ENCODE peak calls at places on chromosomes 16 and 17, in nine cellular contexts. K is T-cell, U is OCI-LY7, F is astrocyte of the cerebellum, R is GM10248, G is NCI-H1105, B is HuH-7, D is HL-60, Z is lower leg skin. S is an unnamed sample.
A peak's percentile ranks its signal among the peaks of the same experiment; 100 is the strongest.

GRCh38 chr16:10683160-10683559 is 11.6 kb downstream of the TEKT5 start:
- DNase-seq in F (no peak), B (no peak), K (no peak), G (no peak), R (no peak), D (no peak), U (no peak), Z (no peak), S (no peak)

GRCh38 chr16:5642470-5642869 is 544.9 kb upstream of the EEF2KMT start:
- DNase-seq in F (no peak), Z (no peak), D (no peak), R (no peak), U (no peak), B (no peak), K (no peak), G (no peak), S (no peak)

GRCh38 chr17:49180303-49180702 is 30.1 kb downstream of the GNGT2 start:
- DNase-seq in F (peak; percentile 11), R (peak; percentile 70), G (no peak), K (peak; percentile 67), Z (peak; percentile 49), U (peak; percentile 65), B (peak; percentile 65), D (peak; percentile 58), S (no peak)

GRCh38 chr17:79941088-79942010 is 94.3 kb downstream of the TBC1D16 start:
- DNase-seq in U (no peak), D (no peak), Z (no peak), F (no peak), R (no peak), G (no peak), B (no peak), K (no peak), S (no peak)

GRCh38 chr16:15972046-15972868 is 22.8 kb downstream of the ABCC1 start:
- DNase-seq in U (no peak), G (no peak), R (no peak), B (no peak), Z (no peak), D (no peak), F (no peak), K (no peak), S (no peak)

GRCh38 chr17:57511475-57512123 is 233.5 kb downstream of the CCDC182 start:
- DNase-seq in U (no peak), Z (no peak), D (no peak), B (no peak), F (no peak), K (no peak), G (no peak), R (no peak), S (no peak)

GRCh38 chr16:17529982-17530760 is 59.4 kb upstream of the XYLT1 start:
- DNase-seq in K (peak; percentile 15), Z (no peak), B (no peak), G (no peak), F (no peak), R (peak; percentile 59), U (no peak), D (no peak), S (no peak)

GRCh38 chr17:14547016-14547415 is 246.1 kb downstream of the HS3ST3B1 start:
- DNase-seq in R (no peak), B (no peak), U (no peak), G (no peak), D (no peak), Z (no peak), F (no peak), K (no peak), S (no peak)

GRCh38 chr16:49193596-49193995 is 88.0 kb downstream of the CBLN1 start:
- DNase-seq in K (no peak), F (no peak), G (no peak), Z (no peak), B (no peak), R (no peak), D (no peak), U (no peak), S (no peak)